ENCODE peak calls at places on chromosome 11, in eight cellular contexts. X, B, F, P, U, N, G and Z are unnamed samples.

GRCh38 chr11:8365542-8365941 is 101.9 kb upstream of the LMO1 start:
- DNase-seq in F (no peak), P (no peak), N (no peak), X (no peak), B (no peak), G (no peak), U (no peak), Z (no peak)

GRCh38 chr11:12494699-12495098 is 117.3 kb downstream of the PARVA start:
- DNase-seq in F (peak), G (no peak), X (no peak), B (no peak), P (no peak), U (no peak), N (peak), Z (no peak)

GRCh38 chr11:122075016-122075415 is 41.0 kb downstream of the BLID start:
- DNase-seq in X (no peak), N (no peak), B (no peak), U (no peak), P (no peak), F (no peak), G (no peak), Z (no peak)

GRCh38 chr11:3123761-3124733 is 41.1 kb downstream of the OSBPL5 start:
- DNase-seq in F (peak), B (peak), U (no peak), N (peak), G (no peak), X (peak), P (peak), Z (peak)

GRCh38 chr11:44774131-44774530 is 47.4 kb downstream of the TSPAN18 start:
- DNase-seq in G (no peak), B (no peak), N (no peak), F (no peak), U (no peak), X (no peak), P (no peak), Z (peak)

GRCh38 chr11:18853086-18853720 is 61.6 kb upstream of the PTPN5 start:
- DNase-seq in G (no peak), N (no peak), F (peak), B (no peak), U (peak), X (peak), P (peak), Z (no peak)

GRCh38 chr11:12376259-12376971 is 956 bp upstream of the PARVA start:
- DNase-seq in X (no peak), G (no peak), B (no peak), N (no peak), P (no peak), F (peak), U (no peak), Z (peak)

GRCh38 chr11:27705873-27706820 is 5.9 kb upstream of the BDNF start:
- DNase-seq in X (no peak), F (peak), U (peak), P (peak), B (no peak), N (peak), G (no peak), Z (peak)

GRCh38 chr11:35352107-35352888 is 67.1 kb downstream of the SLC1A2 start:
- DNase-seq in B (no peak), X (peak), N (no peak), P (no peak), F (peak), G (no peak), U (no peak), Z (peak)